ENCODE peak calls at places on chromosome 7, in ten cellular contexts. L is astrocyte of the spinal cord; Q is IMR-90; P is CD8-positive, alpha-beta T cell; V is K562; F is fibroblast of pulmonary artery; G is coronary artery; R is fibroblast of lung; M is WTC11; Z is ascending aorta. A is an unnamed sample.

GRCh38 chr7:104160375-104160774 is 47.4 kb downstream of the ORC5 start:
- DNase-seq in L (peak; percentile 44), Q (peak; percentile 42), P (no peak), V (peak; percentile 18), F (peak; percentile 56), G (no peak), R (peak; percentile 52), M (no peak), Z (no peak), A (no peak)

GRCh38 chr7:149788300-149788851 is 15.0 kb upstream of the ZNF467 start:
- DNase-seq in L (no peak), Q (no peak), P (no peak), V (no peak), F (no peak), G (no peak), R (no peak), M (no peak), Z (no peak), A (no peak)

GRCh38 chr7:18895456-18895855 is 222.0 kb downstream of the TWIST1 start:
- DNase-seq in L (peak; percentile 81), Q (peak; percentile 88), P (no peak), V (no peak), F (peak; percentile 55), G (no peak), R (peak; percentile 66), M (no peak), Z (no peak), A (no peak)

GRCh38 chr7:59079-59825 is 133.1 kb upstream of the FAM20C start:
- DNase-seq in L (no peak), Q (no peak), P (peak; percentile 7), V (no peak), F (no peak), G (no peak), R (no peak), M (peak; percentile 38), Z (no peak), A (peak; percentile 53)

GRCh38 chr7:3655635-3656034 is 354.6 kb downstream of the SDK1 start:
- DNase-seq in L (no peak), Q (no peak), P (no peak), V (no peak), F (no peak), G (no peak), R (no peak), M (no peak), Z (no peak), A (no peak)

GRCh38 chr7:117323585-117323876 is 673 bp upstream of the WNT2 start:
- DNase-seq in L (peak; percentile 65), Q (no peak), P (no peak), V (no peak), F (no peak), G (no peak), R (no peak), M (peak; percentile 18), Z (no peak), A (no peak)

GRCh38 chr7:146090023-146090645 is 26.5 kb upstream of the CNTNAP2 start:
- DNase-seq in L (peak; percentile 23), Q (no peak), P (no peak), V (peak; percentile 53), F (peak; percentile 35), G (no peak), R (peak; percentile 60), M (no peak), Z (no peak), A (no peak)

GRCh38 chr7:95723583-95724180 is 48.7 kb upstream of the DYNC1I1 start:
- DNase-seq in L (peak; percentile 49), Q (peak; percentile 13), P (no peak), V (peak; percentile 26), F (peak; percentile 67), G (no peak), R (peak; percentile 55), M (peak; percentile 60), Z (no peak), A (no peak)

GRCh38 chr7:100017875-100018274 is 2.5 kb downstream of the ZKSCAN1 start:
- DNase-seq in L (no peak), Q (no peak), P (no peak), V (no peak), F (no peak), G (no peak), R (no peak), M (no peak), Z (no peak), A (no peak)

GRCh38 chr7:1626769-1627168 is 43.3 kb upstream of the ELFN1 start:
- DNase-seq in L (no peak), Q (no peak), P (no peak), V (peak; percentile 8), F (no peak), G (no peak), R (no peak), M (no peak), Z (no peak), A (no peak)

DNA sequence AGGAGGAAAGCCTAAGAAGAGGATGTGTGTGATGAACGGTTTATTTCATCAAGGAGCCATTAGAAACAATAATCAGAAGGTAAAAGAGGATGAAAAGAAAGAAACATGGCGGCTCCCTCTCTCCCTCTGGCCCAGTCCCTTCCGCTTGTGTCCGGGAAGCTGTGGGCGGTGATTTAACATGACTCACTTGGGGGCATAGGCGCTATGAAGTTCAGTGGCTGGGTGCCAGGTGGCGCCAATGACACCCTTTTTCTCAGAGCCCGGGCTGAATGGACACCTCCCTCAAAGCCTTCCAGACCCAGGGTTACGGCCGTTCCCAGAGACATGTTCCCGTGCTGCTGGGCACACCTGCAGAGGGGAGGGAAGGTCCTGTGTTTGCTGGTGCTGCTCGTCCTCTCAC is 244.0 kb downstream of the SKAP2 start:
- DNase-seq in L (peak; percentile 2), Q (no peak), P (no peak), V (peak; percentile 77), F (no peak), G (no peak), R (no peak), M (peak; percentile 70), Z (no peak), A (peak; percentile 61)
- TF ChIP-seq CTCF in L (no peak), Q (no peak), P (no peak), V (peak; percentile 60), F (no peak), G (no peak), R (no peak), M (peak; percentile 44), Z (no peak), A (no peak)

GRCh38 chr7:151413241-151413640 is 3.4 kb upstream of the WDR86 start:
- DNase-seq in L (no peak), Q (no peak), P (no peak), V (no peak), F (no peak), G (no peak), R (no peak), M (no peak), Z (no peak), A (no peak)

GRCh38 chr7:151412318-151412717 is 2.5 kb upstream of the WDR86 start:
- DNase-seq in L (no peak), Q (no peak), P (no peak), V (no peak), F (no peak), G (no peak), R (no peak), M (no peak), Z (no peak), A (no peak)

GRCh38 chr7:151410405-151411390 is 860 bp upstream of the WDR86 start:
- DNase-seq in L (no peak), Q (no peak), P (no peak), V (no peak), F (no peak), G (no peak), R (peak; percentile 39), M (peak; percentile 70), Z (no peak), A (no peak)

GRCh38 chr7:151409555-151410404 is at the start of gene WDR86:
- DNase-seq in L (no peak), Q (no peak), P (no peak), V (no peak), F (no peak), G (no peak), R (no peak), M (peak; percentile 62), Z (no peak), A (peak; percentile 84)

DNA sequence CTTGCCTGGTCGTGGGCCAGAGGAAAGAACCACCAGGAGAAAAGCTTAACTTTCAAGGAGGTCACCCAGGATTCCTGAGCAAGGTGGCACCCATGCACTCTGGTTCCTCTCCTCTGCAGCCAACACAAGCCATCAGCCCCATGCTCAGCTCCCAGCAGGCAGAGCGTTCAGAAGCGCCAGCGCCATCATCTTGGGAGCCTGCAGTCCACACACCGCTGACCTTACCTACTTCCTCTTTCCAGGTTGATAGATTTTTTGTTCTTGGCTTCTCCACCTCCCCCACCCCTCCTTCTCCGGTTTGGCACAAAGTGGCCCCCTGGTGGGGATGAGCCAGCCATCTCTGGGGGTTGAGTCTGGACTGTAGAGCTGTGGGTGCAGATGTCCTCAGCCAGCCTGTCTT is 1.7 kb upstream of the WDR86 start:
- DNase-seq in L (no peak), Q (no peak), P (no peak), V (no peak), F (no peak), G (no peak), R (no peak), M (no peak), Z (no peak), A (no peak)
- TF ChIP-seq CTCF in L (no peak), Q (no peak), P (no peak), V (peak; percentile 66), F (no peak), G (no peak), R (no peak), M (no peak), Z (no peak), A (no peak)

GRCh38 chr7:36132025-36132424 is 21.0 kb upstream of the EEPD1 start:
- DNase-seq in L (no peak), Q (no peak), P (no peak), V (no peak), F (no peak), G (no peak), R (no peak), M (no peak), Z (no peak), A (no peak)
- TF ChIP-seq CTCF in L (no peak), Q (no peak), P (no peak), V (no peak), F (no peak), G (no peak), R (no peak), M (no peak), Z (no peak), A (no peak)

GRCh38 chr7:158760445-158760764 is 55.8 kb upstream of the NCAPG2 start:
- DNase-seq in L (no peak), Q (no peak), P (no peak), V (no peak), F (no peak), G (no peak), R (no peak), M (no peak), Z (no peak), A (no peak)

GRCh38 chr7:158759749-158760444 is 55.3 kb upstream of the NCAPG2 start:
- DNase-seq in L (no peak), Q (no peak), P (no peak), V (no peak), F (no peak), G (no peak), R (no peak), M (no peak), Z (no peak), A (no peak)

GRCh38 chr7:158759245-158759614 is 54.6 kb upstream of the NCAPG2 start:
- DNase-seq in L (no peak), Q (no peak), P (no peak), V (no peak), F (no peak), G (no peak), R (no peak), M (no peak), Z (no peak), A (no peak)

GRCh38 chr7:158761945-158762344 is 57.3 kb upstream of the NCAPG2 start:
- DNase-seq in L (no peak), Q (no peak), P (no peak), V (no peak), F (no peak), G (no peak), R (no peak), M (no peak), Z (no peak), A (no peak)

GRCh38 chr7:158760936-158761335 is 56.3 kb upstream of the NCAPG2 start:
- DNase-seq in L (no peak), Q (no peak), P (peak; percentile 30), V (no peak), F (no peak), G (no peak), R (no peak), M (no peak), Z (no peak), A (no peak)
- TF ChIP-seq CTCF in L (peak; percentile 35), Q (peak; percentile 10), P (peak; percentile 17), V (peak; percentile 46), F (peak; percentile 3), G (no peak), R (peak; percentile 7), M (no peak), Z (no peak), A (no peak)

A was measured in type B pancreatic cell.